ENCODE peak calls at places on chromosomes 12 and 14, in four cellular contexts. X is globus pallidus; I is activated CD4-positive, alpha-beta T cell treated with anti-CD3 and anti-CD28 coated beads, Interleukin-2, amount 10 ng/mL, durations not matched to agents 7 days and 5 days; V is AG09319. S is an unnamed sample.

GRCh38 chr14:68146812-68147211 is 327.2 kb downstream of the RAD51B start:
- DNase-seq in X (no peak), I (no peak), V (peak; percentile 92), S (no peak)

GRCh38 chr14:68780358-68781160 is 12.3 kb downstream of the ZFP36L1 start:
- DNase-seq in X (peak; percentile 58), I (peak; percentile 68), V (no peak), S (no peak)

GRCh38 chr14:48748151-48748550 is 838.0 kb downstream of the RPS29 start:
- DNase-seq in X (no peak), I (no peak), V (no peak), S (no peak)

GRCh38 chr14:53113992-53114391 is 39.1 kb downstream of the DDHD1 start:
- DNase-seq in X (no peak), I (no peak), V (no peak), S (no peak)

GRCh38 chr12:118980407-118981014 is 830 bp upstream of the SRRM4 start:
- DNase-seq in X (no peak), I (no peak), V (no peak), S (no peak)

GRCh38 chr12:67482751-67483661 is 165.5 kb upstream of the DYRK2 start:
- DNase-seq in X (peak; percentile 56), I (peak; percentile 79), V (no peak), S (no peak)

GRCh38 chr12:7128681-7129593 is at the start of gene RBP5:
- DNase-seq in X (no peak), I (no peak), V (no peak), S (no peak)

GRCh38 chr14:75286313-75286712 is 7.7 kb downstream of the FOS start:
- DNase-seq in X (no peak), I (no peak), V (no peak), S (no peak)

GRCh38 chr12:123099556-123100192 is 51.2 kb downstream of the PITPNM2 start:
- DNase-seq in X (no peak), I (no peak), V (no peak), S (no peak)

GRCh38 chr12:111063296-111064026 is 143.1 kb upstream of the MYL2 start:
- DNase-seq in X (no peak), I (no peak), V (no peak), S (no peak)

GRCh38 chr14:93078830-93079229 is 36.9 kb downstream of the ITPK1 start:
- DNase-seq in X (no peak), I (no peak), V (peak; percentile 57), S (no peak)

GRCh38 chr14:68309631-68310030 is 483.2 kb downstream of the ZFP36L1 start:
- DNase-seq in X (no peak), I (no peak), V (no peak), S (no peak)

GRCh38 chr14:54300881-54301280 is 95.9 kb upstream of the CDKN3 start:
- DNase-seq in X (no peak), I (no peak), V (no peak), S (no peak)

GRCh38 chr14:64444140-64444539 is 21.2 kb upstream of the AKAP5 start:
- DNase-seq in X (no peak), I (no peak), V (no peak), S (no peak)

GRCh38 chr14:23926543-23926942 is 27.0 kb upstream of the DHRS4 start:
- DNase-seq in X (no peak), I (no peak), V (no peak), S (no peak)

GRCh38 chr12:1533602-1534304 is 60.6 kb downstream of the FBXL14 start:
- DNase-seq in X (no peak), I (peak; percentile 60), V (no peak), S (no peak)

GRCh38 chr12:120462099-120462640 is 7.4 kb downstream of the SRSF9 start:
- DNase-seq in X (no peak), I (no peak), V (no peak), S (no peak)

GRCh38 chr12:106645074-106645421 is 62.2 kb downstream of the RFX4 start:
- DNase-seq in X (peak; percentile 94), I (no peak), V (no peak), S (peak; percentile 70)

GRCh38 chr12:126726481-126727217 is 1540.3 kb upstream of the TMEM132C start:
- DNase-seq in X (no peak), I (no peak), V (no peak), S (no peak)

GRCh38 chr14:37588667-37588955 is 6.4 kb downstream of the FOXA1 start:
- DNase-seq in X (no peak), I (no peak), V (no peak), S (no peak)

GRCh38 chr12:57517187-57517586 is 3.1 kb downstream of the DDIT3 start:
- DNase-seq in X (no peak), I (no peak), V (no peak), S (no peak)

GRCh38 chr14:70821916-70822705 is 12.8 kb upstream of the MAP3K9 start:
- DNase-seq in X (no peak), I (peak; percentile 49), V (no peak), S (no peak)

GRCh38 chr14:51018521-51018920 is 74.2 kb upstream of the PYGL start:
- DNase-seq in X (no peak), I (no peak), V (no peak), S (no peak)

GRCh38 chr12:2561367-2561766 is 233.4 kb upstream of the FKBP4 start:
- DNase-seq in X (no peak), I (no peak), V (no peak), S (no peak)

GRCh38 chr14:93103392-93104080 is 12.2 kb downstream of the ITPK1 start:
- DNase-seq in X (no peak), I (peak; percentile 90), V (no peak), S (no peak)

GRCh38 chr14:101721951-101722661 is 39.4 kb upstream of the PPP2R5C start:
- DNase-seq in X (no peak), I (peak; percentile 82), V (peak; percentile 39), S (peak; percentile 97)

GRCh38 chr12:57236925-57237652 is 7.6 kb downstream of the SHMT2 start:
- DNase-seq in X (no peak), I (no peak), V (no peak), S (no peak)

GRCh38 chr14:99479903-99480855 is 480 bp downstream of the SETD3 start:
- DNase-seq in X (peak; percentile 27), I (peak; percentile 36), V (no peak), S (no peak)

GRCh38 chr12:9751204-9752144 is 9.2 kb downstream of the CD69 start:
- DNase-seq in X (no peak), I (peak; percentile 34), V (no peak), S (no peak)

GRCh38 chr14:67539116-67539515 is 6.0 kb downstream of the PLEKHH1 start:
- DNase-seq in X (peak; percentile 99), I (no peak), V (no peak), S (no peak)

GRCh38 chr12:26304273-26304672 is 108.9 kb downstream of the SSPN start:
- DNase-seq in X (no peak), I (no peak), V (no peak), S (no peak)

GRCh38 chr12:49187184-49187583 is 1.7 kb downstream of the TUBA1A start:
- DNase-seq in X (peak; percentile 99), I (peak; percentile 11), V (peak; percentile 15), S (no peak)

GRCh38 chr12:22051114-22051698 is 5.2 kb downstream of the CMAS start:
- DNase-seq in X (no peak), I (no peak), V (no peak), S (no peak)

GRCh38 chr12:131797588-131797934 is 30.6 kb upstream of the MMP17 start:
- DNase-seq in X (no peak), I (no peak), V (no peak), S (no peak)

GRCh38 chr14:76829016-76829365 is 2.8 kb downstream of the LRRC74A start:
- DNase-seq in X (peak; percentile 61), I (no peak), V (no peak), S (no peak)

GRCh38 chr14:32189806-32190205 is 12.0 kb upstream of the RNU6-7 start:
- DNase-seq in X (no peak), I (no peak), V (no peak), S (no peak)

S was measured in NCI-H460.